ENCODE peak calls at places on chromosomes 1 and 21, in ten cellular contexts. G is nephron progenitor cell, H is hippocampal formation, L is HT1080, I is T follicular helper cell, M is M059J, A is NCI-H1092 treated with DMSO at 0.1 percent for 48 hours, J is HAP-1, V is T-helper 17 cell, Q is astrocyte of the spinal cord. Z is an unnamed sample.

GRCh38 chr1:202349263-202349928 is 897 bp downstream of the PPP1R12B start:
- DNase-seq in G (no peak), H (no peak), L (peak), I (no peak), M (peak), A (no peak), J (no peak), V (no peak), Q (peak), Z (peak)

GRCh38 chr1:109198745-109199144 is 15.0 kb upstream of the SARS1 start:
- DNase-seq in G (no peak), H (no peak), L (peak), I (no peak), M (peak), A (no peak), J (no peak), V (no peak), Q (peak), Z (peak)

GRCh38 chr21:41777934-41778815 is 11.3 kb upstream of the RIPK4 start:
- DNase-seq in G (peak), H (peak), L (peak), I (no peak), M (peak), A (peak), J (peak), V (no peak), Q (peak), Z (peak)

GRCh38 chr1:16605213-16605525 is 8.2 kb downstream of the NBPF1 start:
- DNase-seq in G (no peak), H (no peak), L (no peak), I (no peak), M (no peak), A (no peak), J (no peak), V (no peak), Q (no peak), Z (peak)

GRCh38 chr1:119279441-119280415 is 88.9 kb upstream of the HAO2 start:
- DNase-seq in G (no peak), H (no peak), L (peak), I (no peak), M (peak), A (no peak), J (no peak), V (no peak), Q (peak), Z (peak)

GRCh38 chr1:44806704-44807363 is at the start of gene DYNLT4:
- DNase-seq in G (no peak), H (no peak), L (no peak), I (no peak), M (no peak), A (no peak), J (no peak), V (no peak), Q (no peak), Z (no peak)

GRCh38 chr1:176866011-176866410 is 298.5 kb downstream of the ASTN1 start:
- DNase-seq in G (no peak), H (no peak), L (peak), I (no peak), M (no peak), A (no peak), J (no peak), V (no peak), Q (no peak), Z (peak)

GRCh38 chr1:155079487-155080249 is 1.0 kb downstream of the EFNA3 start:
- DNase-seq in G (peak), H (no peak), L (no peak), I (no peak), M (no peak), A (peak), J (peak), V (no peak), Q (no peak), Z (no peak)

GRCh38 chr1:230754831-230755230 is 7.6 kb downstream of the CAPN9 start:
- DNase-seq in G (no peak), H (no peak), L (peak), I (no peak), M (peak), A (no peak), J (no peak), V (no peak), Q (peak), Z (peak)

GRCh38 chr1:25990702-25991395 is 7.0 kb downstream of the PAFAH2 start:
- DNase-seq in G (no peak), H (no peak), L (no peak), I (no peak), M (no peak), A (no peak), J (no peak), V (no peak), Q (no peak), Z (no peak)

GRCh38 chr21:34825101-34825500 is 156.3 kb downstream of the CLIC6 start:
- DNase-seq in G (no peak), H (no peak), L (no peak), I (no peak), M (no peak), A (no peak), J (no peak), V (no peak), Q (no peak), Z (no peak)

GRCh38 chr1:221327954-221328353 is 413.9 kb downstream of the DUSP10 start:
- DNase-seq in G (no peak), H (no peak), L (no peak), I (no peak), M (no peak), A (peak), J (no peak), V (no peak), Q (no peak), Z (no peak)

GRCh38 chr1:38076038-38076437 is 29.4 kb upstream of the POU3F1 start:
- DNase-seq in G (peak), H (peak), L (peak), I (no peak), M (peak), A (no peak), J (peak), V (no peak), Q (peak), Z (peak)

GRCh38 chr1:98741164-98741563 is 79.6 kb downstream of the SNX7 start:
- DNase-seq in G (no peak), H (no peak), L (no peak), I (no peak), M (no peak), A (no peak), J (no peak), V (no peak), Q (no peak), Z (no peak)

Z was measured in ELR.